ENCODE peak calls at places on chromosome 15, in four cellular contexts. U is neural progenitor cell, V is left ventricle myocardium inferior, M is left lung. Q is an unnamed sample.
A peak's percentile ranks its signal among the peaks of the same experiment; 100 is the strongest.

GRCh38 chr15:62606376-62607164 is 436.0 kb upstream of the TPM1 start:
- DNase-seq in U (no peak), V (no peak), M (no peak), Q (no peak)

GRCh38 chr15:59543721-59544547 is 67.6 kb upstream of the GCNT3 start:
- DNase-seq in V (no peak), M (peak; percentile 43), U (no peak), Q (no peak)

GRCh38 chr15:89101302-89102191 is 13.3 kb downstream of the ABHD2 start:
- DNase-seq in V (peak; percentile 68), U (no peak), M (peak; percentile 83), Q (no peak)

GRCh38 chr15:98815207-98815606 is 166.9 kb downstream of the IGF1R start:
- DNase-seq in M (no peak), V (no peak), U (no peak), Q (no peak)

GRCh38 chr15:73959012-73959581 is 32.8 kb downstream of the LOXL1 start:
- DNase-seq in M (no peak), V (no peak), U (no peak), Q (no peak)

GRCh38 chr15:60612400-60613048 is 133.6 kb upstream of the ICE2 start:
- DNase-seq in V (no peak), M (no peak), U (no peak), Q (no peak)

GRCh38 chr15:89087066-89087829 is 1.0 kb upstream of the ABHD2 start:
- DNase-seq in U (no peak), M (no peak), V (no peak), Q (no peak)

GRCh38 chr15:70521576-70522322 is 241.6 kb downstream of the UACA start:
- DNase-seq in M (peak; percentile 12), V (no peak), U (no peak), Q (no peak)

GRCh38 chr15:58476525-58477162 is 44.9 kb downstream of the LIPC start:
- DNase-seq in U (no peak), V (no peak), M (no peak), Q (no peak)

GRCh38 chr15:42139596-42139995 is 16.8 kb downstream of the PLA2G4F start:
- DNase-seq in M (no peak), U (no peak), V (no peak), Q (no peak)

GRCh38 chr15:38853608-38854007 is 289.0 kb upstream of the RASGRP1 start:
- DNase-seq in V (no peak), M (no peak), U (peak; percentile 63), Q (no peak)

GRCh38 chr15:65804252-65804931 is 12.3 kb upstream of the DENND4A start:
- DNase-seq in V (no peak), M (no peak), U (no peak), Q (no peak)

GRCh38 chr15:79090487-79091203 is at the start of gene RASGRF1:
- DNase-seq in V (no peak), U (peak; percentile 74), M (no peak), Q (no peak)

GRCh38 chr15:73989001-73989798 is 2.9 kb downstream of the STOML1 start:
- DNase-seq in V (no peak), M (no peak), U (no peak), Q (no peak)

GRCh38 chr15:69160976-69161877 is 792 bp downstream of the GLCE start:
- DNase-seq in V (peak; percentile 44), M (peak; percentile 39), U (peak; percentile 65), Q (no peak)

GRCh38 chr15:59111267-59111666 is 6.3 kb downstream of the CCNB2 start:
- DNase-seq in V (no peak), M (no peak), U (no peak), Q (no peak)

GRCh38 chr15:35725353-35725752 is 179.4 kb upstream of the DPH6 start:
- DNase-seq in U (no peak), M (no peak), V (no peak), Q (no peak)

GRCh38 chr15:47576921-47577474 is 140.3 kb upstream of the SEMA6D start:
- DNase-seq in M (no peak), U (no peak), V (no peak), Q (no peak)

GRCh38 chr15:82681371-82681770 is 28.3 kb downstream of the AP3B2 start:
- DNase-seq in U (no peak), M (no peak), V (no peak), Q (no peak)

GRCh38 chr15:46441294-46442062 is 806.6 kb downstream of the SQOR start:
- DNase-seq in U (peak; percentile 25), V (no peak), M (no peak), Q (no peak)

GRCh38 chr15:68711406-68711805 is 109.3 kb downstream of the ANP32A start:
- DNase-seq in M (no peak), V (no peak), U (no peak), Q (no peak)

GRCh38 chr15:75661779-75662140 is 14.0 kb downstream of the SNX33 start:
- DNase-seq in M (no peak), V (no peak), U (no peak), Q (no peak)

GRCh38 chr15:34494084-34494399 is 56.4 kb upstream of the GOLGA8A start:
- DNase-seq in V (no peak), M (no peak), U (no peak), Q (no peak)
- H3K27me3 ChIP-seq in V (peaks cover 89% of the 10 kb centered on the region), M (peaks cover 100% of the 10 kb centered on the region), U (peaks cover 95% of the 10 kb centered on the region), Q (no peaks in the 10 kb centered on the region)

GRCh38 chr15:84783493-84784251 is 33.5 kb upstream of the ALPK3 start:
- DNase-seq in U (no peak), M (no peak), V (no peak), Q (no peak)

GRCh38 chr15:84781505-84781904 is 33.1 kb downstream of the ZNF592 start:
- DNase-seq in M (no peak), V (no peak), U (no peak), Q (no peak)

GRCh38 chr15:84778194-84778593 is 29.8 kb downstream of the ZNF592 start:
- DNase-seq in U (no peak), M (no peak), V (no peak), Q (no peak)

GRCh38 chr15:84782346-84782745 is 34.0 kb downstream of the ZNF592 start:
- DNase-seq in M (no peak), V (no peak), U (no peak), Q (no peak)

GRCh38 chr15:84780492-84780891 is 32.1 kb downstream of the ZNF592 start:
- DNase-seq in V (no peak), M (no peak), U (no peak), Q (no peak)
- H3K36me3 ChIP-seq in V (peaks cover 36% of the 10 kb centered on the region), M (peaks cover 61% of the 10 kb centered on the region), U (no peaks in the 10 kb centered on the region), Q (peaks cover 31% of the 10 kb centered on the region)

GRCh38 chr15:66935121-66935520 is 130.3 kb upstream of the SMAD3 start:
- DNase-seq in U (no peak), M (no peak), V (no peak), Q (no peak)
- H3K27me3 ChIP-seq in U (no peaks in the 10 kb centered on the region), M (no peaks in the 10 kb centered on the region), V (no peaks in the 10 kb centered on the region), Q (no peaks in the 10 kb centered on the region)

DNA sequence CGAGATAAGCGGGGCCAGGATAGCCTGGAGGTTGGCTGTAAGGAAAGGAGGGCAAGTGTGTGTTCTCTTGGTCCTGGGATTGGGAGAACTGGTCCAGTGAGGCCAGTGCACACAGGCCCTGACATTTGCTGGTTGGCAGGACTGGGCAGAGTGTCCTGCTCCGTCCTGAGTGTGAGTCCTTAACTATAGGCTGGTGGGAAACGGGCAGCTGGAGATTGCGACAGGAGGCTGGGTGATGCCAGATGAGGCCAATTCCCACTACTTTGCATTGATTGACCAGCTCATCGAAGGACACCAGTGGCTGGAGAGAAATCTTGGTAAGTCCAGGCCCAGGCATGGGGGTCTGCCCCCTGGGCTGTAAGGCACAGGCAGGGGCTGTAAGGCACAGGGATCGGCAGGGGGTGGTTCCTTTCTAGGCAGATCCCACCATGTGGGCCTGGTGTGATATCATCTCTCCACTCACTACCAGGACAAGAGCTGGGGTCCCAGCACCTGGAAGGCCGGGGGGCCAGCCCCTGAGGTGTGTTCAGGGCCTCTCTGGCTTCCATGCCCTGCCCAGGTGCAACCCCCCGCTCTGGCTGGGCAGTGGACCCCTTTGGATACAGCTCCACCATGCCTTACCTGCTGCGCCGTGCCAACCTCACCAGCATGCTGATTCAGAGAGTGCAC is 3.2 kb downstream of the MAN2A2 start:
- DNase-seq in M (no peak), U (no peak), V (no peak), Q (no peak)
- H3K36me3 ChIP-seq in M (peaks cover 67% of the 10 kb centered on the region), U (no peaks in the 10 kb centered on the region), V (peaks cover 62% of the 10 kb centered on the region), Q (peaks cover 66% of the 10 kb centered on the region)

DNA sequence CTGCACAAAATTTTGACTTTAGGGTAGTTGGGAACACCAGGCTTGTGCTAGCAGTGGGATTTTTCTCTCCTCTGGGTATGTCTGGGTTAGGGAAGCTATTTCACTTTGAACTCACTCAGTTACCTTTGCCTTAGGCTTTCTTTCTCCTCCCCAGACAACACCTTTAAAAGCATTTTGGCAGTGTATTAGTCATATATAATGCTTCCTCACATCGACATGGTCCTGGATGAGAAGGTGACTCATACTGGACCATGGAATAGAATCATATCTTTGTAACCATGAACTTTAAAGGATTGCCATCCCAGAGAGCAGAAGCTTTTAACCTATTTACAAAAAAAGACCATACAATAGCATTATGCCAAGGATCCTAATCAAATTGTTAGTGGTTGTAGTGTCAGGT is 2.7 kb downstream of the RYR3 start:
- DNase-seq in U (no peak), V (no peak), M (no peak), Q (no peak)
- H3K27me3 ChIP-seq in U (peaks cover 49% of the 10 kb centered on the region), V (peaks cover 88% of the 10 kb centered on the region), M (peaks cover 68% of the 10 kb centered on the region), Q (no peaks in the 10 kb centered on the region)

GRCh38 chr15:22936577-22937472 is 43.3 kb downstream of the CYFIP1 start:
- DNase-seq in M (no peak), U (no peak), V (no peak), Q (no peak)
- H3K36me3 ChIP-seq in M (peaks cover 77% of the 10 kb centered on the region), U (peaks cover 3% of the 10 kb centered on the region), V (peaks cover 77% of the 10 kb centered on the region), Q (peaks cover 35% of the 10 kb centered on the region)